ENCODE peak calls at places on chromosomes 1 and 21, in five cellular contexts. Q, O, T, R and B are unnamed samples.

GRCh38 chr1:93880731-93881130 is 1.7 kb upstream of the DNTTIP2 start:
- DNase-seq in Q (no peak), T (no peak), R (no peak), O (no peak), B (no peak)

GRCh38 chr21:29025328-29025713 is 853 bp downstream of the USP16 start:
- DNase-seq in R (no peak), O (no peak), T (no peak), Q (no peak), B (no peak)

GRCh38 chr1:225460737-225461532 is 33.1 kb upstream of the LBR start:
- DNase-seq in O (no peak), Q (no peak), T (no peak), R (peak), B (no peak)

GRCh38 chr1:88519156-88519555 is 164.9 kb upstream of the PKN2 start:
- DNase-seq in T (no peak), O (no peak), Q (no peak), R (no peak), B (no peak)

GRCh38 chr1:223338811-223339746 is 24.9 kb downstream of the SUSD4 start:
- DNase-seq in Q (peak), O (no peak), R (no peak), T (no peak), B (no peak)

GRCh38 chr1:25530348-25531081 is 12.9 kb upstream of the LDLRAP1 start:
- DNase-seq in R (no peak), Q (no peak), O (no peak), T (no peak), B (no peak)

GRCh38 chr1:52907068-52907811 is 14.3 kb downstream of the ECHDC2 start:
- DNase-seq in O (no peak), R (no peak), T (no peak), Q (no peak), B (no peak)

GRCh38 chr1:227738820-227739219 is 3.6 kb downstream of the SNAP47 start:
- DNase-seq in O (no peak), R (peak), T (no peak), Q (no peak), B (no peak)

GRCh38 chr1:157197906-157198435 is 59.8 kb upstream of the ETV3 start:
- DNase-seq in Q (no peak), O (no peak), T (peak), R (no peak), B (no peak)

GRCh38 chr1:240691521-240692338 is 79.8 kb upstream of the GREM2 start:
- DNase-seq in O (peak), Q (peak), R (no peak), T (no peak), B (peak)

GRCh38 chr1:219660666-219661463 is 48.0 kb upstream of the ZC3H11B start:
- DNase-seq in O (peak), R (peak), Q (peak), T (no peak), B (peak)

GRCh38 chr1:107327446-107327845 is 186.6 kb downstream of the NTNG1 start:
- DNase-seq in Q (no peak), R (no peak), O (no peak), T (no peak), B (no peak)

GRCh38 chr1:10651377-10651776 is 145.1 kb downstream of the CASZ1 start:
- DNase-seq in T (no peak), R (no peak), Q (no peak), O (peak), B (peak)

GRCh38 chr1:75970631-75971030 is 38.4 kb upstream of the ASB17 start:
- DNase-seq in T (no peak), Q (no peak), O (no peak), R (no peak), B (no peak)

GRCh38 chr21:31132574-31133242 is 94.4 kb upstream of the KRTAP19-8 start:
- DNase-seq in Q (peak), O (no peak), R (no peak), T (no peak), B (no peak)

GRCh38 chr1:51636191-51636590 is 19.3 kb downstream of the OSBPL9 start:
- DNase-seq in T (no peak), O (no peak), R (no peak), Q (no peak), B (no peak)

GRCh38 chr1:223374064-223374610 is 10.2 kb upstream of the SUSD4 start:
- DNase-seq in Q (no peak), O (no peak), T (no peak), R (no peak), B (no peak)

GRCh38 chr1:108671142-108671541 is 10.2 kb upstream of the HENMT1 start:
- DNase-seq in T (no peak), R (no peak), Q (no peak), O (no peak), B (no peak)

GRCh38 chr21:17612565-17613241 is at the start of gene BTG3:
- DNase-seq in Q (peak), T (peak), R (peak), O (peak), B (peak)

GRCh38 chr1:61869691-61870109 is 127.4 kb downstream of the PATJ start:
- DNase-seq in R (no peak), Q (no peak), T (peak), O (no peak), B (peak)

GRCh38 chr1:211829343-211830054 is 1.1 kb downstream of the LPGAT1 start:
- DNase-seq in O (peak), T (no peak), Q (peak), R (peak), B (peak)

GRCh38 chr1:208513799-208514198 is 269.6 kb upstream of the PLXNA2 start:
- DNase-seq in Q (no peak), T (no peak), R (no peak), O (no peak), B (no peak)

GRCh38 chr21:33117268-33117888 is 47.4 kb downstream of the OLIG1 start:
- DNase-seq in O (no peak), T (no peak), R (no peak), Q (no peak), B (no peak)